ENCODE peak calls at places on chromosomes 11 and 22, in nine cellular contexts. O is DMS153; V is anterior cingulate cortex; L is ovary; C is amniotic stem cell; N is LoVo; M is activated CD8-positive, alpha-beta memory T cell treated with anti-CD3 and anti-CD28 coated beads, Interleukin-2, amount 50 U/mL, for 4 hours; S is B cell; K is T-helper 9 cell. H is an unnamed sample.

GRCh38 chr11:105719073-105719846 is 109.4 kb downstream of the GRIA4 start:
- DNase-seq in O (peak), C (peak), M (no peak), S (no peak), N (no peak), L (no peak), V (no peak), K (no peak), H (no peak)

GRCh38 chr22:38211556-38211955 is 9.8 kb downstream of the MAFF start:
- DNase-seq in O (no peak), S (no peak), N (no peak), V (no peak), K (no peak), C (no peak), L (no peak), M (no peak), H (no peak)

GRCh38 chr11:123429851-123430735 is at the start of gene GRAMD1B:
- DNase-seq in M (peak), V (no peak), N (no peak), O (no peak), C (peak), L (peak), S (peak), K (peak), H (peak)

GRCh38 chr11:106988151-106988806 is 30.0 kb downstream of the GUCY1A2 start:
- DNase-seq in S (no peak), L (no peak), M (no peak), C (peak), K (no peak), O (no peak), N (no peak), V (no peak), H (no peak)

GRCh38 chr11:122803306-122803705 is 35.0 kb upstream of the CRTAM start:
- DNase-seq in K (no peak), V (no peak), N (no peak), O (no peak), L (no peak), M (no peak), C (peak), S (no peak), H (no peak)

GRCh38 chr11:130611791-130612251 is 163.4 kb downstream of the ADAMTS15 start:
- DNase-seq in S (no peak), C (peak), N (peak), V (no peak), M (no peak), O (no peak), L (no peak), K (no peak), H (no peak)

GRCh38 chr11:305834-306211 is 1.8 kb upstream of the IFITM2 start:
- DNase-seq in V (no peak), S (no peak), K (no peak), L (no peak), N (no peak), M (no peak), C (no peak), O (no peak), H (no peak)

GRCh38 chr11:43549624-43550023 is 130.9 kb upstream of the HSD17B12 start:
- DNase-seq in S (no peak), M (no peak), C (no peak), V (no peak), O (no peak), K (no peak), L (no peak), N (no peak), H (no peak)

GRCh38 chr11:108880510-108880909 is 215.6 kb downstream of the DDX10 start:
- DNase-seq in L (no peak), K (no peak), O (no peak), N (no peak), C (no peak), S (no peak), M (no peak), V (no peak), H (no peak)

GRCh38 chr11:33664829-33665228 is 35.8 kb downstream of the C11orf91 start:
- DNase-seq in L (no peak), M (no peak), O (no peak), V (no peak), S (no peak), K (no peak), N (no peak), C (no peak), H (no peak)

GRCh38 chr11:35308157-35308556 is 111.2 kb downstream of the SLC1A2 start:
- DNase-seq in L (no peak), N (no peak), K (no peak), O (no peak), V (no peak), M (no peak), S (no peak), C (no peak), H (no peak)

GRCh38 chr11:32148824-32149223 is 58.0 kb downstream of the RCN1 start:
- DNase-seq in L (no peak), S (no peak), N (no peak), V (no peak), C (no peak), M (no peak), K (no peak), O (no peak), H (no peak)

GRCh38 chr11:112227002-112227401 is 774 bp downstream of the PTS start:
- DNase-seq in M (no peak), N (no peak), K (no peak), S (no peak), L (no peak), C (peak), O (no peak), V (no peak), H (no peak)

H was measured in CD8-positive, alpha-beta T cell.